ENCODE peak calls at places on chromosomes 2 and 18, in ten cellular contexts. Z is astrocyte of the cerebellum, T is astrocyte of the spinal cord, W is GM12865, F is epithelial cell of esophagus, O is lower leg skin, H is brain microvascular endothelial cell, B is Caco-2, R is AG04450, K is HepG2. A is an unnamed sample.
A peak's percentile ranks its signal among the peaks of the same experiment; 100 is the strongest.

GRCh38 chr2:230912046-230912445 is 13.0 kb downstream of the GPR55 start:
- DNase-seq in F (no peak), Z (no peak), O (no peak), R (no peak), H (no peak), W (no peak), T (no peak), B (no peak), K (no peak), A (no peak)

GRCh38 chr2:150438654-150439053 is 48.8 kb downstream of the RND3 start:
- DNase-seq in O (no peak), K (no peak), R (no peak), W (no peak), T (no peak), B (no peak), F (peak; percentile 89), Z (no peak), H (no peak), A (no peak)

GRCh38 chr2:134454931-134455330 is 201.1 kb downstream of the MGAT5 start:
- DNase-seq in O (no peak), T (no peak), B (no peak), Z (no peak), W (no peak), F (no peak), H (no peak), K (no peak), R (no peak), A (no peak)

GRCh38 chr2:176826356-176826755 is 386.2 kb upstream of the HNRNPA3 start:
- DNase-seq in Z (no peak), O (no peak), K (no peak), B (no peak), F (no peak), T (no peak), R (no peak), H (no peak), W (no peak), A (no peak)

GRCh38 chr18:67672142-67672541 is 155.6 kb upstream of the DSEL start:
- DNase-seq in K (no peak), T (no peak), F (peak; percentile 68), R (no peak), B (no peak), Z (no peak), O (no peak), H (peak; percentile 24), W (no peak), A (peak; percentile 89)

GRCh38 chr2:38010995-38011394 is 65.0 kb downstream of the CYP1B1 start:
- DNase-seq in W (no peak), T (no peak), R (no peak), F (peak; percentile 18), O (no peak), H (no peak), Z (no peak), K (no peak), B (no peak), A (no peak)

GRCh38 chr2:149703281-149703680 is 115.7 kb upstream of the MMADHC start:
- DNase-seq in R (no peak), B (no peak), Z (no peak), W (no peak), F (peak; percentile 33), T (peak; percentile 16), H (peak; percentile 26), O (no peak), K (no peak), A (no peak)

GRCh38 chr2:44948565-44949328 is 7.2 kb downstream of the SIX3 start:
- DNase-seq in O (no peak), K (no peak), R (no peak), H (no peak), B (no peak), Z (no peak), T (no peak), F (no peak), W (no peak), A (no peak)

GRCh38 chr2:864501-865106 is 86.0 kb upstream of the SNTG2 start:
- DNase-seq in O (no peak), W (no peak), H (no peak), R (no peak), Z (no peak), B (no peak), F (no peak), K (no peak), T (no peak), A (no peak)

GRCh38 chr2:33058716-33059451 is 112.1 kb downstream of the LTBP1 start:
- DNase-seq in W (no peak), B (no peak), K (no peak), Z (no peak), F (no peak), O (no peak), H (no peak), R (no peak), T (no peak), A (no peak)

GRCh38 chr18:13680612-13681011 is 45.7 kb downstream of the FAM210A start:
- DNase-seq in B (peak; percentile 31), T (peak; percentile 19), O (no peak), H (no peak), Z (no peak), K (peak; percentile 29), R (no peak), W (peak; percentile 13), F (peak; percentile 24), A (no peak)

GRCh38 chr2:232647261-232647660 is 13.9 kb downstream of the EFHD1 start:
- DNase-seq in Z (no peak), F (no peak), K (no peak), B (no peak), W (no peak), H (no peak), O (no peak), R (no peak), T (no peak), A (no peak)

GRCh38 chr18:50523165-50523564 is 36.7 kb upstream of the MAPK4 start:
- DNase-seq in B (no peak), Z (no peak), W (no peak), R (no peak), H (no peak), O (no peak), F (no peak), K (no peak), T (no peak), A (no peak)

GRCh38 chr2:20067992-20068727 is 16.7 kb upstream of the LAPTM4A start:
- DNase-seq in O (no peak), H (peak; percentile 72), T (peak; percentile 88), Z (peak; percentile 88), W (no peak), F (peak; percentile 97), B (no peak), K (no peak), R (peak; percentile 90), A (peak; percentile 85)

GRCh38 chr18:30578707-30579106 is 463.8 kb downstream of the DSC3 start:
- DNase-seq in O (no peak), H (no peak), B (no peak), R (no peak), W (no peak), T (no peak), K (no peak), Z (no peak), F (no peak), A (no peak)

GRCh38 chr2:219029829-219030165 is 11.5 kb downstream of the CFAP65 start:
- DNase-seq in Z (peak; percentile 46), H (peak; percentile 64), O (peak; percentile 65), B (peak; percentile 91), F (peak; percentile 81), T (peak; percentile 65), K (peak; percentile 73), W (peak; percentile 77), R (peak; percentile 33), A (peak; percentile 16)

GRCh38 chr2:147364597-147364996 is 480.2 kb upstream of the ACVR2A start:
- DNase-seq in T (no peak), Z (no peak), R (no peak), H (no peak), K (no peak), W (peak; percentile 42), F (no peak), O (no peak), B (no peak), A (no peak)

GRCh38 chr2:222025891-222026271 is 272.9 kb downstream of the PAX3 start:
- DNase-seq in H (no peak), T (no peak), W (no peak), O (no peak), B (no peak), Z (no peak), R (no peak), F (no peak), K (no peak), A (no peak)
- H3K4me3 ChIP-seq in H (no peak overlapping the region), T (no peak overlapping the region), W (no peak overlapping the region), O (no peak overlapping the region), B (no peak overlapping the region), Z (no peak overlapping the region), R (no peak overlapping the region), F (no peak overlapping the region), K (no peak overlapping the region), A (no peak overlapping the region)

GRCh38 chr2:12688156-12688555 is 28.6 kb upstream of the TRIB2 start:
- DNase-seq in O (no peak), H (no peak), K (no peak), Z (no peak), R (no peak), F (no peak), T (no peak), B (no peak), W (no peak), A (no peak)
- H3K4me3 ChIP-seq in O (no peak overlapping the region), H (no peak overlapping the region), K (no peak overlapping the region), Z (no peak overlapping the region), R (no peak overlapping the region), F (no peak overlapping the region), T (no peak overlapping the region), B (no peak overlapping the region), W (no peak overlapping the region), A (no peak overlapping the region)

GRCh38 chr2:52668752-52669151 is 1098.9 kb upstream of the CHAC2 start:
- DNase-seq in W (no peak), T (no peak), B (no peak), Z (no peak), H (no peak), F (no peak), K (no peak), O (no peak), R (no peak), A (no peak)
- H3K4me3 ChIP-seq in W (no peak overlapping the region), T (no peak overlapping the region), B (no peak overlapping the region), Z (no peak overlapping the region), H (no peak overlapping the region), F (no peak overlapping the region), K (no peak overlapping the region), O (no peak overlapping the region), R (no peak overlapping the region), A (no peak overlapping the region)

GRCh38 chr2:169485650-169486138 is 6.4 kb downstream of the BBS5 start:
- DNase-seq in F (no peak), B (no peak), H (no peak), Z (no peak), T (no peak), O (no peak), W (no peak), K (peak; percentile 92), R (no peak), A (no peak)
- H3K4me3 ChIP-seq in F (no peak overlapping the region), B (no peak overlapping the region), H (no peak overlapping the region), Z (no peak overlapping the region), T (no peak overlapping the region), O (no peak overlapping the region), W (no peak overlapping the region), K (no peak overlapping the region), R (no peak overlapping the region), A (no peak overlapping the region)

A was measured in skeletal muscle cell.